ENCODE peak calls at places on chromosomes 4 and X, in six cellular contexts. K is endothelial cell of umbilical vein, M is Peyer's patch, Z is uterus, E is IMR-90, R is ovary. G is an unnamed sample.

GRCh38 chr4:6953751-6954380 is 44.2 kb downstream of the TBC1D14 start:
- DNase-seq in R (peak), K (no peak), M (peak), Z (peak), E (peak), G (peak)

GRCh38 chr4:140243345-140243753 is 89.4 kb upstream of the MAML3 start:
- DNase-seq in K (peak), R (no peak), M (peak), Z (peak), E (no peak), G (no peak)

GRCh38 chr4:118327554-118328241 is 25.1 kb downstream of the PRSS12 start:
- DNase-seq in R (no peak), K (no peak), E (peak), M (no peak), Z (no peak), G (no peak)

GRCh38 chr4:164287173-164287572 is 466.8 kb upstream of the SMIM31 start:
- DNase-seq in K (no peak), R (no peak), M (no peak), E (no peak), Z (no peak), G (no peak)

GRCh38 chr4:90238141-90238540 is 110.9 kb downstream of the CCSER1 start:
- DNase-seq in E (no peak), M (no peak), R (no peak), K (no peak), Z (no peak), G (no peak)

GRCh38 chrX:67351411-67351810 is 192.4 kb upstream of the AR start:
- DNase-seq in Z (no peak), E (no peak), M (no peak), K (no peak), R (no peak), G (no peak)

GRCh38 chr4:187090401-187090800 is 366.7 kb upstream of the FAT1 start:
- DNase-seq in K (no peak), R (no peak), E (peak), M (no peak), Z (no peak), G (no peak)

GRCh38 chr4:150773032-150773431 is 191.1 kb downstream of the MAB21L2 start:
- DNase-seq in K (no peak), Z (no peak), R (no peak), E (no peak), M (no peak), G (no peak)

GRCh38 chr4:144360394-144360793 is 219.9 kb upstream of the GYPA start:
- DNase-seq in R (no peak), E (no peak), M (no peak), Z (no peak), K (no peak), G (no peak)

GRCh38 chr4:92047209-92047877 is 256.4 kb upstream of the GRID2 start:
- DNase-seq in R (no peak), E (peak), K (no peak), Z (no peak), M (no peak), G (no peak)
- TF ChIP-seq CTCF in R (no peak), E (peak), K (no peak), Z (no peak), M (no peak), G (no peak)

DNA sequence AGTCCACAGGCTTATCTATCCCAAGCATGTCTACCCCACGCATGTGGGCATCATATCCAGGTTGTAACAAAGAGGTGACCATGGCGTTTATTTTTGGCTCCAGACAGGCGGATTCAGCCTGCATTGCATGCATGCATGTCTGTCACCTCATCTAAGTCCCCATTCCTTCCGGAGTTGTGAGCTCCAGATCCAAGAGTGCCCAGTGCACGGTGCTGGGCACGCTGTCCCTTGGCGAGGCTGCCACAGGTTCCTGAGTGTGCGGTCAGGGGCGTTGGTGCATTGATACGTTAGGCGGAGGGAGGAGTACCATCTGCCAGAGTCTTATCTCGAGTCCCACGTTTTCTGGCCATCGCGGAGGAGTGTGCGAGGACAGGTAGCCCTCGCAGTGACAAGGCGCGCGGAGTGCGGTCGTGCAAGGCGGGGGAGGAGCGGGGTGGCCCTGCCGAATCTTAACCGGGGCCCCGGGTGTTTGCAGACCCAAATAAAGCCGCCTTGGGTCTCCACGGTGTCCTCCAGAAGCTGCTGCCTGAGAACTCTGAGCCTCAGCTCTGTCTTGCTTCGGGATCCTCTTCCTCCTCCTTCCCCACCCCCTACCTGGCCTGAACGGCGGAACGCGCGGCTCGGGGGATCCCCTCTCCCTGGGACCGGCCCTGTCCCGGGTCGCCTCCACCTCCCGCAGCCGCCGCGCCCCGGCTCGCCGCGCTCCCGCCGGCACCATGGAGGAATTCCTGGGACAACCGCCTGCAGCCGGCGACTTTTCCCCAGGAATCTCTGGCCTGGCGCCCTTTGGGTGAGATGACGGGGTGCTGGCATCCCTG is 618 bp upstream of the GALNTL6 start:
- DNase-seq in R (no peak), K (no peak), E (no peak), Z (no peak), M (no peak), G (no peak)
- H3K4me3 ChIP-seq in R (no peak), K (no peak), E (no peak), Z (no peak), M (peak), G (peak)

DNA sequence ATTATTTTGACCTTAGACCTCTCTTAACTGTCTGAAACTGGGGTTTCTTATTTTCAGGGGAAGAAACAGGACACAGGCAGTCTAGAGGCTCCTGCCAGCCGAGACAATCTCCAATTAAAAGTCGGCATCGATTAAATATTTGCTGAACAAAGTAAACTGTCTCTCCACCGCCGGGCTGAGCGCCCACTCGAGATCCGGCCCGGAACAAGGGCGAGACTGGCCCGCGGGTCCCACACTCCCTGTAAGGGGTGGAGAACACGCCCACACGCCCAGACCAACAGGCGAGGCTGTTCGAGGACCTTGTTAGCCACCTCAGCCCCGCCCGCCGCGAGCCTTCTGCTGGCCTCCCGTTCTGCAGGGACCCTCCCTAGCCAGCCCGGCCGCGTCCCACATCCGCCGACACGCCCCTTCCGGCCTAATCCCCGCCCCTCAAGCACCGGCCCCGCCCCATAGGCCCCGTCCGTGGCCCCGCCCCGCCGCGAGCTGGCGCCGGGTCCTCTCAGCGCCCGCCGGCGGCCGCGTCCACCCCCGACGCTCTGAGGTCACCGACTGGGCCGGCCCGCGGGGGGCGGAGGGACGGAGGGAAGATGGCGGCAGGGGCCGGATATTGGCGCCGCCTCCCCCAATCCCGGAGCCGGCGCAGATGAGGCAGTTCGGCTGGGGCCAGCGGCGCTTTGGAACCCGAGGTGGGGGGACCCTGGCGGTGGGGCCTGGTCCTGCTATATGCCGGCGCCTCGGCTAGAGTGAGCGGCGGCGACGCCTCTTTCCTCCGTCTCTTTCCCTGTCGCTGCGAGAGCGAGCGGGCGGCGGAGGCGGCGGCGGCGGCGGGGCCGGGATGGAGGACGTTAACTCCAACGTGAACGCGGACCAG is at the start of gene SLAIN2:
- DNase-seq in M (peak), Z (peak), K (peak), R (peak), E (peak), G (peak)
- TF ChIP-seq POLR2A in M (peak), Z (peak), K (peak), R (peak), E (peak), G (peak)

GRCh38 chr4:184722798-184723197 is 11.1 kb downstream of the CENPU start:
- DNase-seq in K (no peak), Z (no peak), E (no peak), M (no peak), R (no peak), G (no peak)
- TF ChIP-seq CTCF in K (no peak), Z (no peak), E (no peak), M (no peak), R (no peak), G (no peak)

DNA sequence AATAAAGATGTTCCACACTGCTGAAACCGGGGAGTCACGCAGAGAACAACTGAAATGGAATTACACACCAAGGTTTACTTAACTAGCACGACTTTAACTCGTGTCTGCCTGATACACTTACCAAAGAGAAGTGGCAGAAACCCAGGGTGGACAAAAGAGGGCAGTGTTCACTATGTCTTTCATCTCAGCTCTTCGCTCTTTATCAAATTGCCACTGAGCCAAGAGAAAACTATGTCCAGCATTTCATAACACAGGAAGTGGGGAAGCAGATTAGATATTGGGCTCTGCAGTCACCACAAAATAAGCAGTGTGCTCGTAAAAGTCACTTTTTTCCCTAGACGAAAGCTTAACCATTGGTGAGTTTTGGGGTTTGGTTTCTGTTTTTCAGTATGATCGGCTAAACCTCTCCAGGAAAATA is 155.7 kb downstream of the CHIC2 start:
- DNase-seq in M (peak), Z (peak), R (peak), K (peak), E (peak), G (no peak)
- H3K4me3 ChIP-seq in M (no peak), Z (no peak), R (no peak), K (no peak), E (peak), G (no peak)

DNA sequence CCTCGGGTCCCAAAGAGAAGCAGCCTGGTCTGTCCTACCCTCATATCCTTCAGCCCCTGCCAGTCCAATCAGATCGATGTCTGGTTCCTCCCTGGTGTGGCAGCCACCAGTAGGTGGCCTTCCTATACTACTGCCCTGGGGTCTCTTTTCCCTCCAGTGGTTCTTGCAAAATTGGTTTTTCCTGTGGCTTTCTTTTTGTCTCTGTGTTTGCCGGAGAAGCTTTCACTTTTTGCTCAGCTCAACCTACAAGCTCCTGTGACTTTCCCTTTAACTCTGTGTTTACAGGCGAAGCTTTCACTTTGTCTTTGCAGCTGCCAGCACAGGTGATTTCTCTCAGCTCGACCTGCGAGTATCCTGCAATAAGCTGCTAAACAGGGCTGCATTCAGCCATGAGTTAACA is 46.8 kb downstream of the UGT2A3 start:
- DNase-seq in K (no peak), R (no peak), M (no peak), Z (no peak), E (no peak), G (no peak)
- TF ChIP-seq POLR2A in K (no peak), R (no peak), M (no peak), Z (no peak), E (no peak), G (no peak)

GRCh38 chr4:4986856-4987255 is 32.4 kb downstream of the CYTL1 start:
- DNase-seq in M (no peak), Z (no peak), K (no peak), R (no peak), E (no peak), G (no peak)
- TF ChIP-seq CTCF in M (no peak), Z (no peak), K (no peak), R (no peak), E (no peak), G (no peak)

GRCh38 chr4:104490770-104491395 is 3.8 kb downstream of the CXXC4 start:
- DNase-seq in E (peak), M (peak), R (peak), K (peak), Z (peak), G (peak)

GRCh38 chr4:104490096-104490769 is 4.5 kb downstream of the CXXC4 start:
- DNase-seq in M (peak), R (peak), E (no peak), K (no peak), Z (no peak), G (no peak)

GRCh38 chr4:104493071-104493831 is 1.4 kb downstream of the CXXC4 start:
- DNase-seq in Z (no peak), R (no peak), E (no peak), K (no peak), M (no peak), G (no peak)

GRCh38 chr4:104491396-104491821 is 3.3 kb downstream of the CXXC4 start:
- DNase-seq in K (no peak), M (peak), Z (peak), E (no peak), R (peak), G (no peak)

GRCh38 chr4:104491826-104492771 is 2.6 kb downstream of the CXXC4 start:
- DNase-seq in Z (no peak), E (no peak), K (peak), R (peak), M (no peak), G (no peak)
- H3K4me3 ChIP-seq in Z (peak), E (peak), K (no peak), R (peak), M (peak), G (peak)

G was measured in tibial nerve.